ENCODE peak calls at places on chromosomes 16 and 17, in eight cellular contexts. Z is H1, Y is sigmoid colon, R is erythroblast, S is right lobe of liver, V is ovary, T is NB4, W is lower leg skin. G is an unnamed sample.

GRCh38 chr17:6070280-6070894 is at the start of gene WSCD1:
- DNase-seq in S (peak), W (no peak), Y (no peak), R (no peak), Z (peak), V (no peak), T (no peak), G (peak)

GRCh38 chr16:72566174-72566573 is 394.2 kb upstream of the PMFBP1 start:
- DNase-seq in R (no peak), T (no peak), Z (no peak), V (no peak), W (no peak), S (no peak), Y (no peak), G (no peak)

GRCh38 chr17:32929288-32929574 is 1.3 kb downstream of the TMEM98 start:
- DNase-seq in R (no peak), Y (no peak), V (no peak), W (no peak), T (no peak), Z (no peak), S (no peak), G (no peak)

GRCh38 chr16:2152695-2153506 is 2.7 kb upstream of the TRAF7 start:
- DNase-seq in S (peak), W (no peak), T (peak), Y (no peak), V (no peak), R (no peak), Z (no peak), G (no peak)

GRCh38 chr16:11420895-11421294 is 75.6 kb downstream of the RMI2 start:
- DNase-seq in T (no peak), R (no peak), V (no peak), Y (no peak), S (no peak), Z (no peak), W (no peak), G (no peak)

GRCh38 chr17:17661834-17662233 is 19.4 kb upstream of the RAI1 start:
- DNase-seq in R (no peak), Y (no peak), T (no peak), S (no peak), Z (no peak), V (no peak), W (no peak), G (no peak)

GRCh38 chr17:58060596-58061191 is 22.5 kb upstream of the DYNLL2 start:
- DNase-seq in V (peak), T (no peak), R (no peak), S (no peak), W (no peak), Z (no peak), Y (peak), G (peak)

GRCh38 chr16:86975445-86975844 is 341.7 kb downstream of the C16orf95 start:
- DNase-seq in Y (no peak), S (no peak), T (peak), W (no peak), V (no peak), R (no peak), Z (peak), G (no peak)

GRCh38 chr16:30054451-30054850 is 11.1 kb upstream of the ALDOA start:
- DNase-seq in V (no peak), S (no peak), Z (no peak), R (no peak), W (no peak), Y (no peak), T (no peak), G (no peak)

GRCh38 chr17:81340606-81341346 is 45.7 kb upstream of the SLC38A10 start:
- DNase-seq in W (no peak), Y (peak), Z (peak), T (no peak), V (peak), R (no peak), S (no peak), G (peak)

GRCh38 chr17:26765860-26766709 is 527.8 kb upstream of the WSB1 start:
- DNase-seq in R (no peak), Y (no peak), Z (no peak), V (no peak), W (no peak), T (no peak), S (no peak), G (no peak)

GRCh38 chr16:22304411-22304810 is 7.2 kb downstream of the POLR3E start:
- DNase-seq in T (no peak), Z (no peak), W (no peak), R (no peak), S (no peak), V (no peak), Y (no peak), G (no peak)

GRCh38 chr17:31534223-31534888 is 142.9 kb downstream of the RAB11FIP4 start:
- DNase-seq in T (peak), W (no peak), Y (no peak), Z (no peak), S (no peak), R (no peak), V (peak), G (no peak)

GRCh38 chr16:15765880-15766279 is 90.9 kb downstream of the MYH11 start:
- DNase-seq in V (no peak), Z (peak), T (peak), W (no peak), R (peak), Y (no peak), S (no peak), G (peak)

GRCh38 chr16:24288516-24288915 is 32.4 kb downstream of the CACNG3 start:
- DNase-seq in W (no peak), Z (no peak), S (no peak), T (no peak), Y (no peak), V (no peak), R (no peak), G (no peak)

GRCh38 chr17:63517825-63518534 is 5.2 kb upstream of the KCNH6 start:
- DNase-seq in Z (no peak), W (no peak), Y (no peak), R (no peak), V (no peak), T (no peak), S (no peak), G (no peak)

GRCh38 chr17:19003966-19004600 is 481 bp downstream of the FAM83G start:
- DNase-seq in W (no peak), T (no peak), S (peak), Z (peak), V (peak), R (no peak), Y (no peak), G (peak)

GRCh38 chr16:10114411-10114810 is 67.8 kb downstream of the GRIN2A start:
- DNase-seq in Y (no peak), R (no peak), S (no peak), T (no peak), V (no peak), W (no peak), Z (no peak), G (no peak)

GRCh38 chr17:58344047-58344790 is 7.8 kb downstream of the SUPT4H1 start:
- DNase-seq in Z (no peak), W (no peak), S (no peak), Y (no peak), V (no peak), T (peak), R (no peak), G (no peak)

GRCh38 chr17:34382586-34383224 is 19.7 kb upstream of the CCL1 start:
- DNase-seq in W (no peak), S (no peak), R (no peak), V (no peak), T (peak), Z (no peak), Y (no peak), G (no peak)

GRCh38 chr16:82091225-82091624 is 56.2 kb downstream of the HSD17B2 start:
- DNase-seq in Y (no peak), V (no peak), R (no peak), S (no peak), T (no peak), Z (no peak), W (no peak), G (no peak)

GRCh38 chr17:1058423-1059130 is 61.6 kb downstream of the TIMM22 start:
- DNase-seq in V (no peak), T (peak), S (peak), Y (no peak), W (no peak), Z (peak), R (peak), G (peak)

GRCh38 chr17:65936013-65936412 is 255.9 kb downstream of the CEP112 start:
- DNase-seq in V (no peak), W (no peak), Y (no peak), T (no peak), S (no peak), Z (no peak), R (no peak), G (no peak)

GRCh38 chr16:21565816-21566669 is 33.3 kb upstream of the METTL9 start:
- DNase-seq in W (no peak), Y (peak), Z (no peak), S (no peak), R (no peak), V (no peak), T (peak), G (no peak)

GRCh38 chr17:9238340-9239259 is 217.3 kb downstream of the NTN1 start:
- DNase-seq in S (no peak), T (no peak), R (no peak), W (no peak), Z (no peak), Y (peak), V (no peak), G (no peak)

GRCh38 chr16:66604376-66605176 is at the start of gene CMTM3:
- DNase-seq in Y (peak), W (no peak), V (peak), S (peak), T (peak), R (peak), Z (peak), G (peak)

GRCh38 chr16:15704545-15704987 is 54.5 kb downstream of the NDE1 start:
- DNase-seq in R (peak), Y (peak), T (peak), S (peak), V (peak), W (peak), Z (peak), G (peak)

GRCh38 chr17:48791128-48792032 is 25.6 kb downstream of the TTLL6 start:
- DNase-seq in W (peak), R (peak), Y (peak), V (peak), Z (peak), S (peak), T (peak), G (peak)

GRCh38 chr16:23255000-23255399 is 47.1 kb upstream of the SCNN1B start:
- DNase-seq in Y (no peak), S (no peak), R (no peak), Z (no peak), W (no peak), V (no peak), T (no peak), G (no peak)

GRCh38 chr17:8994319-8994718 is 27.0 kb upstream of the NTN1 start:
- DNase-seq in Y (peak), V (peak), R (peak), S (peak), Z (peak), W (no peak), T (peak), G (peak)

GRCh38 chr17:77100009-77100408 is 40.8 kb upstream of the SEC14L1 start:
- DNase-seq in R (no peak), W (peak), Y (peak), V (no peak), T (peak), S (peak), Z (no peak), G (peak)

GRCh38 chr17:37082985-37083384 is 134.2 kb downstream of the AATF start:
- DNase-seq in R (no peak), S (no peak), Y (no peak), V (no peak), W (no peak), Z (no peak), T (no peak), G (no peak)

GRCh38 chr17:37084375-37084774 is 135.6 kb downstream of the AATF start:
- DNase-seq in Z (no peak), Y (no peak), R (no peak), V (no peak), T (no peak), W (no peak), S (no peak), G (no peak)

GRCh38 chr17:37082461-37082860 is 133.7 kb downstream of the AATF start:
- DNase-seq in S (no peak), W (no peak), Z (no peak), V (no peak), R (no peak), T (no peak), Y (no peak), G (no peak)

GRCh38 chr17:37081287-37081686 is 132.5 kb downstream of the AATF start:
- DNase-seq in R (peak), S (no peak), Y (no peak), V (no peak), W (no peak), Z (no peak), T (peak), G (no peak)

GRCh38 chr17:37083461-37083860 is 134.7 kb downstream of the AATF start:
- DNase-seq in W (no peak), T (no peak), Y (no peak), V (no peak), Z (no peak), R (no peak), S (no peak), G (no peak)
- TF ChIP-seq POLR2A in W (no peak), T (no peak), Y (no peak), V (no peak), Z (no peak), R (no peak), S (no peak), G (no peak)

GRCh38 chr17:41836550-41837196 is 641 bp upstream of the NT5C3B start:
- DNase-seq in W (no peak), Y (no peak), R (no peak), S (no peak), T (no peak), Z (no peak), V (no peak), G (no peak)

GRCh38 chr17:41835214-41835799 is 725 bp downstream of the NT5C3B start:
- DNase-seq in Z (no peak), V (no peak), W (no peak), T (peak), R (no peak), Y (no peak), S (no peak), G (no peak)

GRCh38 chr17:41837761-41838538 is at the start of gene KLHL10:
- DNase-seq in R (no peak), W (no peak), V (no peak), S (no peak), Z (no peak), Y (no peak), T (no peak), G (no peak)

GRCh38 chr17:41835800-41836549 is at the start of gene NT5C3B:
- DNase-seq in Z (peak), Y (peak), V (peak), S (peak), T (peak), W (no peak), R (no peak), G (no peak)
- TF ChIP-seq POLR2A in Z (no peak), Y (no peak), V (peak), S (peak), T (no peak), W (no peak), R (no peak), G (peak)

GRCh38 chr17:79839363-79840203 is at the start of gene CBX4:
- DNase-seq in S (peak), W (peak), T (peak), Y (peak), V (peak), R (peak), Z (peak), G (peak)
- TF ChIP-seq POLR2A in S (peak), W (no peak), T (peak), Y (peak), V (peak), R (peak), Z (peak), G (peak)

DNA sequence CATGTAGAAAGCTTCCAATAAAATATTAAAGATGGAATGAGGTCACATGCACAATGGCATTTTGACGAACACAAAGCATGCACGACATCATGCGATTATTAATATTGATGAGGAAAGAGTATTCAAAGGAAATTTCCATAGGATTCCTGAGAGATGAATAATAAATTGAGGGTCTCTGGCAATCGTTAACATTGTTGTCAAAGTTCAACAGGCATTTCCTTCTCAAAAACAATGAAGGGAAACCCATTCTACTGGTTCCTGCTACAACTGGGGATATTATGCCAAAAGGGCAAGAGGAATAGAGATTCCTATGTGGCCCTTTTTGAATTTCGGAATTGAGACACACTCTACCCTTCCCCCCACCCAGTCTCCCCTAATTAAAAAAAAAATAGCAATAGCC is 128.3 kb upstream of the NUDT7 start:
- DNase-seq in S (no peak), Z (no peak), R (no peak), T (no peak), W (no peak), V (no peak), Y (no peak), G (no peak)
- TF ChIP-seq POLR2A in S (no peak), Z (no peak), R (no peak), T (no peak), W (no peak), V (no peak), Y (no peak), G (no peak)

G was measured in adrenal gland.